ENCODE peak calls at places on chromosomes 3 and 15, in seven cellular contexts. G, O, U, Y, B, S and Z are unnamed samples. For H3K4me1, the result is how much of the 10 kb centered on the place peaks cover.

GRCh38 chr3:122356402-122356801 is 26.6 kb downstream of the MIX23 start:
- DNase-seq in G (no peak), O (no peak), U (no peak), Y (no peak), B (peak), S (no peak), Z (peak)

GRCh38 chr15:91853968-91854943 is 748 bp downstream of the SLCO3A1 start:
- DNase-seq in G (peak), O (peak), U (peak), Y (peak), B (peak), S (no peak), Z (peak)

GRCh38 chr3:112604536-112604935 is 36.4 kb downstream of the CCDC80 start:
- DNase-seq in G (no peak), O (no peak), U (no peak), Y (peak), B (no peak), S (peak), Z (no peak)

GRCh38 chr15:84112025-84112424 is 123.5 kb upstream of the GOLGA6L4 start:
- DNase-seq in G (no peak), O (no peak), U (no peak), Y (no peak), B (no peak), S (no peak), Z (peak)

GRCh38 chr15:49918106-49918505 is 200.9 kb downstream of the ATP8B4 start:
- DNase-seq in G (no peak), O (no peak), U (no peak), Y (peak), B (no peak), S (peak), Z (no peak)

GRCh38 chr3:69084326-69084667 is 440 bp upstream of the ARL6IP5 start:
- DNase-seq in G (no peak), O (no peak), U (no peak), Y (no peak), B (peak), S (peak), Z (no peak)

GRCh38 chr3:13078158-13078905 is 5.1 kb upstream of the IQSEC1 start:
- DNase-seq in G (no peak), O (no peak), U (no peak), Y (no peak), B (no peak), S (no peak), Z (no peak)

GRCh38 chr3:170555329-170555728 is 30.5 kb downstream of the SLC7A14 start:
- DNase-seq in G (no peak), O (no peak), U (no peak), Y (no peak), B (no peak), S (no peak), Z (peak)

GRCh38 chr3:112304611-112305010 is 10.6 kb upstream of the SLC9C1 start:
- DNase-seq in G (no peak), O (no peak), U (no peak), Y (no peak), B (no peak), S (no peak), Z (no peak)

GRCh38 chr3:129596194-129597086 is 10.0 kb downstream of the PLXND1 start:
- DNase-seq in G (no peak), O (peak), U (peak), Y (peak), B (no peak), S (peak), Z (no peak)

GRCh38 chr15:58522391-58522790 is 90.6 kb downstream of the LIPC start:
- DNase-seq in G (no peak), O (no peak), U (peak), Y (no peak), B (no peak), S (no peak), Z (no peak)

GRCh38 chr3:21551019-21551418 is 200.0 kb downstream of the ZNF385D start:
- DNase-seq in G (no peak), O (no peak), U (no peak), Y (no peak), B (no peak), S (no peak), Z (peak)

GRCh38 chr15:93066103-93066725 is 22.8 kb downstream of the RGMA start:
- DNase-seq in G (no peak), O (no peak), U (peak), Y (no peak), B (no peak), S (no peak), Z (no peak)

GRCh38 chr15:47987908-47988532 is 132.8 kb upstream of the SLC24A5 start:
- DNase-seq in G (no peak), O (no peak), U (no peak), Y (peak), B (no peak), S (peak), Z (peak)

GRCh38 chr3:79606414-79606813 is 161.4 kb downstream of the ROBO1 start:
- DNase-seq in G (no peak), O (no peak), U (no peak), Y (no peak), B (no peak), S (no peak), Z (no peak)

GRCh38 chr3:87498358-87499080 is 222.1 kb upstream of the POU1F1 start:
- DNase-seq in G (no peak), O (no peak), U (no peak), Y (no peak), B (no peak), S (no peak), Z (no peak)

GRCh38 chr3:133955892-133956291 is 60.2 kb upstream of the RAB6B start:
- DNase-seq in G (no peak), O (no peak), U (no peak), Y (no peak), B (no peak), S (no peak), Z (no peak)

GRCh38 chr3:43542328-43543043 is 79.3 kb downstream of the ANO10 start:
- DNase-seq in G (no peak), O (no peak), U (no peak), Y (no peak), B (no peak), S (no peak), Z (no peak)

GRCh38 chr3:31534036-31534435 is 1.3 kb downstream of the STT3B start:
- DNase-seq in G (no peak), O (no peak), U (no peak), Y (no peak), B (no peak), S (no peak), Z (no peak)

GRCh38 chr3:77780621-77781020 is 740.7 kb downstream of the ROBO2 start:
- DNase-seq in G (no peak), O (no peak), U (no peak), Y (no peak), B (no peak), S (no peak), Z (no peak)

GRCh38 chr3:13420817-13421755 is 964 bp upstream of the NUP210 start:
- DNase-seq in G (peak), O (peak), U (no peak), Y (no peak), B (peak), S (no peak), Z (no peak)

GRCh38 chr15:63381301-63382192 is at the start of gene CA12:
- DNase-seq in G (no peak), O (peak), U (peak), Y (peak), B (peak), S (peak), Z (peak)

GRCh38 chr15:73956276-73957086 is 30.2 kb downstream of the LOXL1 start:
- DNase-seq in G (no peak), O (no peak), U (peak), Y (no peak), B (peak), S (peak), Z (peak)

GRCh38 chr15:92958105-92958504 is 58.0 kb downstream of the CHD2 start:
- DNase-seq in G (peak), O (no peak), U (no peak), Y (no peak), B (no peak), S (no peak), Z (peak)

GRCh38 chr3:71709908-71710511 is 15.2 kb downstream of the EIF4E3 start:
- DNase-seq in G (no peak), O (no peak), U (no peak), Y (no peak), B (no peak), S (no peak), Z (no peak)

GRCh38 chr3:127480196-127480933 is 110.2 kb downstream of the TPRA1 start:
- DNase-seq in G (no peak), O (no peak), U (no peak), Y (no peak), B (no peak), S (no peak), Z (no peak)

GRCh38 chr15:60370804-60371700 is 26.7 kb downstream of the ANXA2 start:
- DNase-seq in G (no peak), O (no peak), U (peak), Y (peak), B (peak), S (peak), Z (peak)

GRCh38 chr3:13851997-13852637 is 27.8 kb downstream of the WNT7A start:
- DNase-seq in G (no peak), O (no peak), U (no peak), Y (no peak), B (no peak), S (no peak), Z (no peak)

GRCh38 chr3:148459931-148460513 is 237.7 kb upstream of the AGTR1 start:
- DNase-seq in G (no peak), O (no peak), U (no peak), Y (no peak), B (no peak), S (no peak), Z (no peak)

GRCh38 chr3:128969993-128970740 is 23.7 kb downstream of the CFAP92 start:
- DNase-seq in G (peak), O (peak), U (peak), Y (peak), B (peak), S (peak), Z (no peak)

DNA sequence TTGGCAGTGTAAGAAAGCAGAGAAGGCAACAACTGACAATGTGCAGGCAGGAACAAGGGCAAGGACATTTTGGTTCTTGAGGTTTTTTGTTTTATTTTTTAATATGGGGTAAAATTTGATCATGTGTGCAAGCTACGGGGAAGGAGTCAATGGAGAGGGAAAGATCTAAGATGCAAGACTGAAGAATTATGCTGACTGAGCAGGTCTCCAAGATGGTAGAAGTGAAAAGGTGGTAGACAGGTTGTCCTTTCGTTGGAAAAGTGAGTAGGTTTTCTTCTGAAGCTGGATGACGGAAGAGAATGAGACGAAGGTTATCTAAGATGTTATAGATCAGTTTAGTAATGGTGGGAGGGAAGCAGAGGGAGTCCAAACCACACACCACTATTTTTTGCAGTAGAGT is 4.2 kb downstream of the CD47 start:
- DNase-seq in G (no peak), O (no peak), U (no peak), Y (no peak), B (no peak), S (no peak), Z (no peak)
- H3K4me1 ChIP-seq in G (half or more), O (half or more), U (under half), Y (under half), B (half or more), S (under half), Z (under half)

GRCh38 chr15:41849204-41849603 is 10.6 kb downstream of the PLA2G4B start:
- DNase-seq in G (no peak), O (no peak), U (no peak), Y (no peak), B (no peak), S (no peak), Z (peak)

GRCh38 chr15:41850482-41851166 is 12.0 kb downstream of the PLA2G4B start:
- DNase-seq in G (no peak), O (no peak), U (no peak), Y (no peak), B (no peak), S (no peak), Z (no peak)

GRCh38 chr15:41848595-41848994 is 9.9 kb downstream of the PLA2G4B start:
- DNase-seq in G (no peak), O (no peak), U (no peak), Y (no peak), B (no peak), S (no peak), Z (no peak)

GRCh38 chr15:41851167-41851523 is 12.5 kb downstream of the PLA2G4B start:
- DNase-seq in G (no peak), O (no peak), U (no peak), Y (no peak), B (no peak), S (no peak), Z (no peak)

GRCh38 chr15:41849861-41850260 is 11.2 kb downstream of the PLA2G4B start:
- DNase-seq in G (no peak), O (peak), U (no peak), Y (no peak), B (peak), S (no peak), Z (no peak)
- H3K27ac ChIP-seq in G (no peak), O (no peak), U (no peak), Y (no peak), B (no peak), S (no peak), Z (no peak)

GRCh38 chr15:96264801-96265515 is 65.5 kb upstream of the NR2F2 start:
- DNase-seq in G (no peak), O (no peak), U (no peak), Y (no peak), B (no peak), S (no peak), Z (peak)
- H3K4me1 ChIP-seq in G (under half), O (under half), U (under half), Y (under half), B (under half), S (under half), Z (under half)

GRCh38 chr3:124812291-124813265 is 74.6 kb downstream of the ITGB5 start:
- DNase-seq in G (no peak), O (no peak), U (peak), Y (peak), B (peak), S (peak), Z (no peak)
- H3K27ac ChIP-seq in G (no peak), O (peak), U (peak), Y (peak), B (peak), S (no peak), Z (no peak)